ENCODE peak calls at places on chromosomes 2 and 18, in four cellular contexts. H, Y, I and U are unnamed samples.
A peak's percentile ranks its signal among the peaks of the same experiment; 100 is the strongest.

GRCh38 chr2:11161747-11162146 is 6.5 kb downstream of the SLC66A3 start:
- DNase-seq in H (no peak), Y (no peak), I (no peak), U (no peak)

GRCh38 chr18:73638709-73639108 is 508.9 kb downstream of the FBXO15 start:
- DNase-seq in H (no peak), Y (no peak), I (no peak), U (no peak)

GRCh38 chr2:201118121-201118956 is 2.4 kb downstream of the CFLAR start:
- DNase-seq in H (peak; percentile 58), Y (peak; percentile 95), I (no peak), U (no peak)

GRCh38 chr18:51028201-51028805 is 1.7 kb upstream of the SMAD4 start:
- DNase-seq in H (no peak), Y (no peak), I (no peak), U (no peak)

GRCh38 chr2:10877691-10878111 is 34.0 kb upstream of the KCNF1 start:
- DNase-seq in H (peak; percentile 38), Y (no peak), I (no peak), U (no peak)

GRCh38 chr18:57581301-57581934 is 5.1 kb downstream of the FECH start:
- DNase-seq in H (no peak), Y (no peak), I (no peak), U (no peak)

GRCh38 chr2:163733301-163733938 is 2.4 kb downstream of the FIGN start:
- DNase-seq in H (no peak), Y (no peak), I (peak; percentile 61), U (no peak)

GRCh38 chr2:109349555-109350430 is 220.8 kb downstream of the SH3RF3 start:
- DNase-seq in H (no peak), Y (no peak), I (no peak), U (no peak)

GRCh38 chr2:240392084-240392947 is 43.1 kb upstream of the GPC1 start:
- DNase-seq in H (peak; percentile 55), Y (peak; percentile 60), I (no peak), U (no peak)

GRCh38 chr2:166092889-166093288 is 34.9 kb downstream of the SCN1A start:
- DNase-seq in H (no peak), Y (no peak), I (no peak), U (no peak)

GRCh38 chr2:217964658-217965161 is 38.1 kb downstream of the TNS1 start:
- DNase-seq in H (no peak), Y (no peak), I (no peak), U (no peak)

GRCh38 chr2:46116616-46117015 is 180.6 kb upstream of the EPAS1 start:
- DNase-seq in H (peak; percentile 55), Y (no peak), I (no peak), U (no peak)

GRCh38 chr18:49933530-49933929 is 120.2 kb upstream of the ACAA2 start:
- DNase-seq in H (no peak), Y (no peak), I (no peak), U (no peak)

GRCh38 chr2:106944220-106944619 is 58.3 kb upstream of the ST6GAL2 start:
- DNase-seq in H (peak; percentile 66), Y (no peak), I (no peak), U (no peak)

GRCh38 chr18:8045890-8046289 is 478.8 kb downstream of the PTPRM start:
- DNase-seq in H (no peak), Y (peak; percentile 69), I (no peak), U (no peak)